ENCODE peak calls at places on chromosomes 7 and 10, in seven cellular contexts. Y, M, T, B, V, O and P are unnamed samples.
A peak's percentile ranks its signal among the peaks of the same experiment; 100 is the strongest.

GRCh38 chr10:103013398-103013797 is 95.3 kb downstream of the CNNM2 start:
- DNase-seq in Y (no peak), M (no peak), T (no peak), B (no peak), V (no peak), O (no peak), P (no peak)

GRCh38 chr7:8291742-8292141 is 29.8 kb upstream of the ICA1 start:
- DNase-seq in Y (no peak), M (no peak), T (no peak), B (peak; percentile 75), V (no peak), O (no peak), P (no peak)

GRCh38 chr7:155236386-155236785 is 61.3 kb upstream of the INSIG1 start:
- DNase-seq in Y (no peak), M (no peak), T (no peak), B (no peak), V (no peak), O (no peak), P (no peak)

GRCh38 chr10:42933454-42934340 is 143.2 kb upstream of the RET start:
- DNase-seq in Y (peak; percentile 75), M (no peak), T (no peak), B (peak; percentile 62), V (no peak), O (no peak), P (no peak)

GRCh38 chr10:105017116-105017515 is 376.0 kb downstream of the SORCS3 start:
- DNase-seq in Y (no peak), M (no peak), T (no peak), B (no peak), V (no peak), O (no peak), P (no peak)

GRCh38 chr10:14958872-14959220 is 342 bp upstream of the MEIG1 start:
- DNase-seq in Y (no peak), M (no peak), T (no peak), B (no peak), V (no peak), O (no peak), P (no peak)

GRCh38 chr7:30931161-30931926 is 19.7 kb downstream of the AQP1 start:
- DNase-seq in Y (peak; percentile 37), M (no peak), T (no peak), B (peak; percentile 22), V (no peak), O (no peak), P (no peak)

GRCh38 chr10:93654201-93654600 is 41.9 kb downstream of the PDE6C start:
- DNase-seq in Y (no peak), M (no peak), T (no peak), B (no peak), V (no peak), O (no peak), P (no peak)

GRCh38 chr10:22259280-22259679 is 41.5 kb upstream of the EBLN1 start:
- DNase-seq in Y (no peak), M (peak; percentile 27), T (no peak), B (no peak), V (no peak), O (no peak), P (peak; percentile 22)

GRCh38 chr7:2004841-2005351 is 227.8 kb downstream of the MAD1L1 start:
- DNase-seq in Y (peak; percentile 43), M (no peak), T (no peak), B (no peak), V (no peak), O (no peak), P (no peak)

GRCh38 chr7:51647931-51648351 is 331.3 kb upstream of the COBL start:
- DNase-seq in Y (no peak), M (no peak), T (no peak), B (peak; percentile 36), V (no peak), O (peak; percentile 49), P (no peak)
- TF ChIP-seq JUND in Y (no peak), M (no peak), T (no peak), B (no peak), V (no peak), O (no peak), P (no peak)

GRCh38 chr10:88195841-88196240 is 332.4 kb downstream of the PTEN start:
- DNase-seq in Y (no peak), M (no peak), T (no peak), B (no peak), V (no peak), O (no peak), P (no peak)

GRCh38 chr10:88198023-88198422 is 334.6 kb downstream of the PTEN start:
- DNase-seq in Y (no peak), M (no peak), T (no peak), B (no peak), V (no peak), O (no peak), P (no peak)

GRCh38 chr10:88194961-88195367 is 331.5 kb downstream of the PTEN start:
- DNase-seq in Y (no peak), M (no peak), T (no peak), B (peak; percentile 33), V (no peak), O (no peak), P (no peak)

GRCh38 chr10:88194041-88194887 is 330.8 kb downstream of the PTEN start:
- DNase-seq in Y (no peak), M (peak; percentile 2), T (peak; percentile 19), B (no peak), V (no peak), O (no peak), P (peak; percentile 25)

GRCh38 chr10:88196298-88196697 is 332.9 kb downstream of the PTEN start:
- DNase-seq in Y (no peak), M (no peak), T (no peak), B (no peak), V (no peak), O (no peak), P (no peak)
- TF ChIP-seq JUND in Y (no peak), M (no peak), T (no peak), B (no peak), V (no peak), O (no peak), P (no peak)

GRCh38 chr10:120424198-120424464 is 32.9 kb upstream of the PLPP4 start:
- DNase-seq in Y (no peak), M (no peak), T (no peak), B (no peak), V (no peak), O (no peak), P (no peak)

GRCh38 chr10:120423350-120424197 is 33.5 kb upstream of the PLPP4 start:
- DNase-seq in Y (peak; percentile 79), M (peak; percentile 45), T (peak; percentile 42), B (peak; percentile 67), V (no peak), O (peak; percentile 29), P (peak; percentile 37)

GRCh38 chr10:120420421-120420820 is 36.6 kb upstream of the PLPP4 start:
- DNase-seq in Y (no peak), M (no peak), T (no peak), B (no peak), V (no peak), O (no peak), P (no peak)

GRCh38 chr10:120422459-120422858 is 34.6 kb upstream of the PLPP4 start:
- DNase-seq in Y (no peak), M (no peak), T (no peak), B (no peak), V (no peak), O (no peak), P (no peak)

GRCh38 chr10:120421250-120421649 is 35.8 kb upstream of the PLPP4 start:
- DNase-seq in Y (no peak), M (no peak), T (no peak), B (no peak), V (no peak), O (no peak), P (no peak)
- TF ChIP-seq JUND in Y (no peak), M (no peak), T (no peak), B (no peak), V (no peak), O (no peak), P (no peak)

GRCh38 chr7:119908948-119909347 is 364.0 kb upstream of the KCND2 start:
- DNase-seq in Y (no peak), M (peak; percentile 42), T (no peak), B (no peak), V (no peak), O (no peak), P (no peak)

GRCh38 chr7:119900996-119901395 is 372.0 kb upstream of the KCND2 start:
- DNase-seq in Y (no peak), M (peak; percentile 52), T (no peak), B (no peak), V (no peak), O (no peak), P (no peak)

GRCh38 chr7:119905495-119905894 is 367.5 kb upstream of the KCND2 start:
- DNase-seq in Y (no peak), M (no peak), T (no peak), B (no peak), V (no peak), O (no peak), P (no peak)

DNA sequence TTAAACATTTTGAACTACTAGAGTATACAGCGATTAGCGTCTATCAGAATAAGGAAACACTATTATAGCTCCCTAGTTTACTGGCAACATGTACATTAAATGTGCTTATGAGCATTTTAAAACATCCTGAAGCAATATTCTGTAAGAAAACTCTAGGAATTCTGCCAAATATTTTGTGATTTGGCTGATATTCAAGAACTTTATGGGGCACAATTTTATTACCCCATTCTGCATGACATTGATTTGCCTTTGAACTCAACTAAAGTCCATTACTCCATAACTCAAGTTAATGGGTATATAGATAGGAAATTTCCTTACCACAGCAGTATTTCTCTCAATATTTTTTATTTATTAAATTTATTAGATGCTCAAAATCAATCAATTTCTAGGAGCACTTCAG is 369.9 kb upstream of the KCND2 start:
- DNase-seq in Y (no peak), M (no peak), T (no peak), B (no peak), V (no peak), O (no peak), P (no peak)
- TF ChIP-seq JUND in Y (no peak), M (no peak), T (no peak), B (no peak), V (no peak), O (no peak), P (no peak)